ENCODE peak calls at places on chromosomes 3 and 15, in five cellular contexts. F is stomach, D is tibial nerve, K is A549, I is HepG2. G is an unnamed sample.

GRCh38 chr3:131083190-131083863 is 56.6 kb downstream of the NEK11 start:
- DNase-seq in F (peak), D (no peak), K (no peak), I (no peak), G (peak)

GRCh38 chr15:44243146-44243545 is 45.4 kb upstream of the GOLM2 start:
- DNase-seq in F (no peak), D (no peak), K (no peak), I (no peak), G (no peak)

GRCh38 chr15:75058127-75058905 is 34.9 kb downstream of the PPCDC start:
- DNase-seq in F (no peak), D (no peak), K (no peak), I (peak), G (no peak)

GRCh38 chr3:193078996-193079731 is 161.5 kb upstream of the MB21D2 start:
- DNase-seq in F (no peak), D (no peak), K (no peak), I (no peak), G (no peak)

GRCh38 chr3:111373861-111374260 is 168.1 kb upstream of the CD96 start:
- DNase-seq in F (no peak), D (no peak), K (no peak), I (no peak), G (no peak)

GRCh38 chr3:195757371-195757770 is 36.6 kb downstream of the MUC20 start:
- DNase-seq in F (no peak), D (no peak), K (no peak), I (no peak), G (no peak)

GRCh38 chr15:39273805-39274411 is 307.0 kb upstream of the THBS1 start:
- DNase-seq in F (peak), D (no peak), K (peak), I (peak), G (no peak)

GRCh38 chr3:4409415-4409814 is 57.7 kb downstream of the SUMF1 start:
- DNase-seq in F (no peak), D (no peak), K (no peak), I (no peak), G (no peak)

GRCh38 chr15:29115093-29115991 is 154.3 kb downstream of the NSMCE3 start:
- DNase-seq in F (no peak), D (no peak), K (no peak), I (no peak), G (no peak)

GRCh38 chr3:179464296-179465092 is 13.2 kb upstream of the GNB4 start:
- DNase-seq in F (no peak), D (no peak), K (no peak), I (no peak), G (no peak)

GRCh38 chr3:148319960-148320359 is 377.7 kb upstream of the AGTR1 start:
- DNase-seq in F (no peak), D (no peak), K (no peak), I (no peak), G (no peak)

GRCh38 chr15:96326551-96327154 is 3.8 kb upstream of the NR2F2 start:
- DNase-seq in F (peak), D (peak), K (peak), I (no peak), G (peak)

DNA sequence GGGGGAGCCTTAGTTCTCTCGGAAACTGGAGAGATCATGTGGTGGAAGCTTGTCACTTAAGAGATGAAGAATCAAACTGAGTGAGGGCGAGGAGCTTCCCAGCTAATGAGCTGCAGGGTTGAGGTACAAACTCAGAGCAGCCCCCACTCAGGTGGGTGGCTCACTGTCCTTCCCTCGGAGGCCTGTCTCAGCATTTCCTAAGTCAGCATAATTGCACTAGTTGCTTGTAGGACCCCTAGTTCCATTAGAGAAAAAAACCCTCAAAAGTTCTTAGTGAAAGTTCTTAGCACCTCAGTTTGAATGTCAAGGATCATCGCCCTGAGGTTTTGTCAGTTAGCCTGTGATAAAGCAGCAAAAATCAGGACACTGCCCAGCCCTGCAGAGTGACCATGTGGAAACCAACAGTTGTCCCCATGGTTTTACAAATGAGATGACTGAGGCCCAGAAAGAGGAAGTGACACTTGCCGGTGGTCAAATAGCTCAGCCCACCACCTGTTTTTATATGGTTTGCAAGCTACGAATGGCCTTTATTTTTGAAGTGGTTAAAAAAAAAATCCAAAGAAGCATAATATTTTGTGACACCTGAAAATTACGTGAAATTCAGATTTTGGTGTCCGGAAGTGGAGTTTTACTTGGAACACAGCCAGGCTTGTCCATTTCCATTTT is 11.9 kb downstream of the SMAD6 start:
- DNase-seq in F (no peak), D (no peak), K (no peak), I (no peak), G (peak)
- TF ChIP-seq EP300 in F (no peak), D (no peak), K (no peak), I (no peak), G (no peak)

DNA sequence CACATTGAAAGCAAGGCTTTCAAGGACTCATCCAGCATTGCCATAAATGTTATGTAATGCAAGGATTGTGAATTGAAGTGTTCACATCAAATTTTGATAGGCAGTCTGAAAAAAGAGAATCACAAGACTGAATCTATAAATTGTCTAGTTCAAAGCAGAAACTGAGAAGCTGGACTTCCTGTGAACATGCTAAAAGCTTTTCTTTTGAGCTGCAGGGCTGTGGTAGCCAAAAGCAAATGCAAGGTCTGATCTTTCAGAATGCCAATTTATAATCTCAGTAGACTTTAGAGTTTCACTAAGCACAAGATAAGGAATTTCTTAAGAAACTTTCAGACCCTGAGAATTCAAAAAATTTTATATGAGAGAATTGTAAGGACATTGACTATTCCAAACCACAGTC is 1700.2 kb downstream of the OTOL1 start:
- DNase-seq in F (no peak), D (no peak), K (no peak), I (no peak), G (no peak)
- TF ChIP-seq EP300 in F (no peak), D (no peak), K (no peak), I (no peak), G (no peak)

GRCh38 chr3:31833391-31834165 is 147.5 kb downstream of the OSBPL10 start:
- DNase-seq in F (no peak), D (no peak), K (no peak), I (no peak), G (no peak)
- TF ChIP-seq EP300 in F (no peak), D (no peak), K (no peak), I (no peak), G (no peak)

GRCh38 chr15:36921484-36922091 is 178.8 kb downstream of the MEIS2 start:
- DNase-seq in F (no peak), D (no peak), K (no peak), I (no peak), G (no peak)
- TF ChIP-seq EP300 in F (no peak), D (no peak), K (no peak), I (no peak), G (no peak)

G was measured in transverse colon.